ENCODE peak calls at places on chromosomes 3 and 15, in ten cellular contexts. L is AG20443; Y is NB4; Q is cardiac fibroblast; V is sciatic nerve; T is H4; E is 8988T; M is stimulated activated CD4-positive, alpha-beta T cell treated with anti-CD3 and anti-CD28 coated beads, Interleukin-15, amount 100 ng/mL, for 1 hour; K is SK-MEL-5; Z is fibroblast of pulmonary artery. X is an unnamed sample.
A peak's percentile ranks its signal among the peaks of the same experiment; 100 is the strongest.

GRCh38 chr15:101657968-101658784 is 6.0 kb upstream of the TM2D3 start:
- DNase-seq in L (no peak), Y (no peak), Q (no peak), V (no peak), T (no peak), E (no peak), M (no peak), K (no peak), Z (no peak), X (no peak)

GRCh38 chr3:149450281-149450680 is 24.2 kb upstream of the TM4SF4 start:
- DNase-seq in L (no peak), Y (no peak), Q (no peak), V (no peak), T (no peak), E (no peak), M (no peak), K (no peak), Z (no peak), X (no peak)

GRCh38 chr15:66454143-66454542 is 43.4 kb downstream of the SNAPC5 start:
- DNase-seq in L (no peak), Y (peak; percentile 67), Q (peak; percentile 48), V (no peak), T (no peak), E (no peak), M (no peak), K (no peak), Z (peak; percentile 37), X (no peak)

GRCh38 chr3:138180375-138181029 is 5.8 kb upstream of the DBR1 start:
- DNase-seq in L (peak; percentile 14), Y (peak; percentile 66), Q (peak; percentile 66), V (no peak), T (peak; percentile 59), E (no peak), M (no peak), K (peak; percentile 70), Z (peak; percentile 66), X (peak; percentile 39)

GRCh38 chr15:100708916-100709315 is 106.5 kb downstream of the ASB7 start:
- DNase-seq in L (no peak), Y (no peak), Q (no peak), V (no peak), T (no peak), E (no peak), M (no peak), K (no peak), Z (no peak), X (no peak)

GRCh38 chr15:88878720-88879184 is 16.6 kb downstream of the HAPLN3 start:
- DNase-seq in L (peak; percentile 87), Y (peak; percentile 74), Q (peak; percentile 58), V (no peak), T (peak; percentile 57), E (peak; percentile 73), M (no peak), K (peak; percentile 76), Z (peak; percentile 55), X (peak; percentile 92)

GRCh38 chr15:49137861-49138260 is 17.5 kb downstream of the COPS2 start:
- DNase-seq in L (peak; percentile 22), Y (no peak), Q (peak; percentile 64), V (no peak), T (no peak), E (no peak), M (no peak), K (no peak), Z (peak; percentile 16), X (no peak)

GRCh38 chr15:45146405-45146804 is 16.6 kb downstream of the DUOX1 start:
- DNase-seq in L (no peak), Y (no peak), Q (no peak), V (no peak), T (no peak), E (no peak), M (no peak), K (no peak), Z (no peak), X (no peak)

GRCh38 chr3:34483290-34483887 is 685.0 kb downstream of the PDCD6IP start:
- DNase-seq in L (no peak), Y (no peak), Q (peak; percentile 5), V (no peak), T (no peak), E (no peak), M (no peak), K (no peak), Z (no peak), X (no peak)

GRCh38 chr3:177427096-177427495 is 229.8 kb upstream of the TBL1XR1 start:
- DNase-seq in L (no peak), Y (peak; percentile 40), Q (no peak), V (no peak), T (no peak), E (no peak), M (peak; percentile 2), K (no peak), Z (no peak), X (no peak)

GRCh38 chr3:118850687-118851086 is 184.0 kb downstream of the IGSF11 start:
- DNase-seq in L (no peak), Y (no peak), Q (no peak), V (no peak), T (no peak), E (no peak), M (no peak), K (no peak), Z (no peak), X (no peak)

GRCh38 chr3:196174652-196175051 is 36.5 kb downstream of the ZDHHC19 start:
- DNase-seq in L (no peak), Y (no peak), Q (no peak), V (no peak), T (no peak), E (no peak), M (no peak), K (no peak), Z (no peak), X (no peak)

GRCh38 chr3:107846282-107846852 is 244.5 kb downstream of the CD47 start:
- DNase-seq in L (peak; percentile 79), Y (peak; percentile 28), Q (peak; percentile 76), V (peak; percentile 85), T (peak; percentile 18), E (peak; percentile 33), M (no peak), K (peak; percentile 88), Z (peak; percentile 77), X (peak; percentile 59)

GRCh38 chr15:65082303-65082958 is 5.9 kb downstream of the KBTBD13 start:
- DNase-seq in L (no peak), Y (no peak), Q (no peak), V (no peak), T (no peak), E (no peak), M (no peak), K (no peak), Z (no peak), X (no peak)

GRCh38 chr15:89136818-89137772 is 48.8 kb downstream of the ABHD2 start:
- DNase-seq in L (peak; percentile 76), Y (no peak), Q (peak; percentile 39), V (no peak), T (no peak), E (no peak), M (no peak), K (no peak), Z (no peak), X (no peak)

GRCh38 chr15:59170295-59170881 is 36.3 kb upstream of the LDHAL6B start:
- DNase-seq in L (peak; percentile 76), Y (no peak), Q (peak; percentile 37), V (peak; percentile 66), T (peak; percentile 92), E (no peak), M (no peak), K (no peak), Z (peak; percentile 34), X (no peak)

GRCh38 chr15:53786421-53786820 is 27.0 kb upstream of the WDR72 start:
- DNase-seq in L (no peak), Y (no peak), Q (no peak), V (no peak), T (no peak), E (no peak), M (no peak), K (no peak), Z (no peak), X (peak; percentile 9)

GRCh38 chr3:74510261-74510660 is 104.2 kb downstream of the CNTN3 start:
- DNase-seq in L (no peak), Y (no peak), Q (no peak), V (no peak), T (no peak), E (no peak), M (no peak), K (no peak), Z (no peak), X (no peak)

GRCh38 chr3:38114875-38115644 is 21.9 kb downstream of the ACAA1 start:
- DNase-seq in L (no peak), Y (no peak), Q (no peak), V (peak; percentile 36), T (no peak), E (no peak), M (no peak), K (no peak), Z (no peak), X (no peak)

GRCh38 chr3:12287727-12288465 is 974 bp upstream of the PPARG start:
- DNase-seq in L (peak; percentile 61), Y (peak; percentile 61), Q (peak; percentile 31), V (peak; percentile 66), T (no peak), E (peak; percentile 51), M (no peak), K (no peak), Z (peak; percentile 57), X (peak; percentile 68)

GRCh38 chr15:70362350-70362749 is 264.6 kb upstream of the TLE3 start:
- DNase-seq in L (no peak), Y (no peak), Q (no peak), V (peak; percentile 38), T (no peak), E (no peak), M (no peak), K (no peak), Z (no peak), X (no peak)

GRCh38 chr3:144341461-144341860 is 369.8 kb downstream of the DIPK2A start:
- DNase-seq in L (no peak), Y (no peak), Q (no peak), V (no peak), T (no peak), E (no peak), M (no peak), K (no peak), Z (no peak), X (no peak)

GRCh38 chr3:128152419-128153155 is 694 bp upstream of the EEFSEC start:
- DNase-seq in L (no peak), Y (no peak), Q (peak; percentile 83), V (no peak), T (peak; percentile 90), E (no peak), M (no peak), K (peak; percentile 84), Z (peak; percentile 72), X (no peak)

GRCh38 chr15:31399544-31400171 is 73.0 kb downstream of the KLF13 start:
- DNase-seq in L (no peak), Y (peak; percentile 27), Q (peak; percentile 70), V (no peak), T (no peak), E (no peak), M (no peak), K (no peak), Z (no peak), X (no peak)

GRCh38 chr15:81400640-81401236 is 26.7 kb upstream of the TMC3 start:
- DNase-seq in L (peak; percentile 64), Y (peak; percentile 65), Q (peak; percentile 79), V (no peak), T (peak; percentile 29), E (no peak), M (no peak), K (peak; percentile 71), Z (peak; percentile 81), X (peak; percentile 47)

GRCh38 chr3:116179091-116179490 is 266.2 kb downstream of the LSAMP start:
- DNase-seq in L (peak; percentile 52), Y (no peak), Q (no peak), V (no peak), T (peak; percentile 94), E (no peak), M (no peak), K (peak; percentile 31), Z (no peak), X (no peak)

GRCh38 chr15:74207652-74208440 is 5.3 kb upstream of the STRA6 start:
- DNase-seq in L (no peak), Y (no peak), Q (no peak), V (no peak), T (no peak), E (no peak), M (no peak), K (no peak), Z (no peak), X (no peak)

GRCh38 chr3:31962801-31963205 is 18.3 kb downstream of the OSBPL10 start:
- DNase-seq in L (no peak), Y (no peak), Q (peak; percentile 76), V (no peak), T (no peak), E (no peak), M (no peak), K (peak; percentile 97), Z (peak; percentile 49), X (no peak)